ENCODE peak calls at places on chromosome 4, in five cellular contexts. One of them, this sample, is unnamed.

GRCh38 chr4:84870398-84871163 is 95.9 kb downstream of the WDFY3 start:
- DNase-seq in naive thymus-derived CD4-positive, alpha-beta T cell: no peak
- DNase-seq in fibroblast of pulmonary artery: peak; percentile 82
- DNase-seq in nephron progenitor cell: no peak
- DNase-seq in AG08395: peak; percentile 53
- DNase-seq in this sample: peak; percentile 9

GRCh38 chr4:1462768-1463075 is 56.5 kb upstream of the NKX1-1 start:
- DNase-seq in naive thymus-derived CD4-positive, alpha-beta T cell: no peak
- DNase-seq in AG08395: no peak
- DNase-seq in nephron progenitor cell: no peak
- DNase-seq in fibroblast of pulmonary artery: no peak
- DNase-seq in this sample: no peak

GRCh38 chr4:83297548-83298260 is 13.1 kb upstream of the COQ2 start:
- DNase-seq in fibroblast of pulmonary artery: no peak
- DNase-seq in naive thymus-derived CD4-positive, alpha-beta T cell: no peak
- DNase-seq in AG08395: no peak
- DNase-seq in nephron progenitor cell: no peak
- DNase-seq in this sample: no peak

GRCh38 chr4:26238782-26239647 is 81.8 kb upstream of the RBPJ start:
- DNase-seq in fibroblast of pulmonary artery: peak; percentile 41
- DNase-seq in naive thymus-derived CD4-positive, alpha-beta T cell: no peak
- DNase-seq in AG08395: peak; percentile 48
- DNase-seq in nephron progenitor cell: no peak
- DNase-seq in this sample: no peak

GRCh38 chr4:48405924-48406323 is 64.6 kb downstream of the SLAIN2 start:
- DNase-seq in nephron progenitor cell: no peak
- DNase-seq in fibroblast of pulmonary artery: no peak
- DNase-seq in naive thymus-derived CD4-positive, alpha-beta T cell: no peak
- DNase-seq in AG08395: no peak
- DNase-seq in this sample: no peak

GRCh38 chr4:111630705-111631104 is 514.5 kb upstream of the FAM241A start:
- DNase-seq in AG08395: peak; percentile 41
- DNase-seq in naive thymus-derived CD4-positive, alpha-beta T cell: no peak
- DNase-seq in nephron progenitor cell: no peak
- DNase-seq in fibroblast of pulmonary artery: peak; percentile 51
- DNase-seq in this sample: no peak

GRCh38 chr4:187286536-187286935 is 562.9 kb upstream of the FAT1 start:
- DNase-seq in AG08395: no peak
- DNase-seq in nephron progenitor cell: no peak
- DNase-seq in fibroblast of pulmonary artery: no peak
- DNase-seq in naive thymus-derived CD4-positive, alpha-beta T cell: no peak
- DNase-seq in this sample: no peak

GRCh38 chr4:58723954-58724353 is 1613.8 kb upstream of the IGFBP7 start:
- DNase-seq in fibroblast of pulmonary artery: no peak
- DNase-seq in AG08395: no peak
- DNase-seq in nephron progenitor cell: no peak
- DNase-seq in naive thymus-derived CD4-positive, alpha-beta T cell: no peak
- DNase-seq in this sample: no peak

GRCh38 chr4:68732653-68733466 is 62.4 kb upstream of the UGT2B15 start:
- DNase-seq in fibroblast of pulmonary artery: no peak
- DNase-seq in AG08395: no peak
- DNase-seq in naive thymus-derived CD4-positive, alpha-beta T cell: no peak
- DNase-seq in nephron progenitor cell: no peak
- DNase-seq in this sample: no peak

GRCh38 chr4:57320217-57320616 is 210.0 kb upstream of the IGFBP7 start:
- DNase-seq in fibroblast of pulmonary artery: no peak
- DNase-seq in nephron progenitor cell: no peak
- DNase-seq in naive thymus-derived CD4-positive, alpha-beta T cell: no peak
- DNase-seq in AG08395: no peak
- DNase-seq in this sample: no peak

GRCh38 chr4:108058685-108059440 is 69.2 kb downstream of the HADH start:
- DNase-seq in naive thymus-derived CD4-positive, alpha-beta T cell: no peak
- DNase-seq in AG08395: peak; percentile 86
- DNase-seq in nephron progenitor cell: no peak
- DNase-seq in fibroblast of pulmonary artery: peak; percentile 11
- DNase-seq in this sample: no peak

GRCh38 chr4:23477905-23478304 is 411.9 kb downstream of the PPARGC1A start:
- DNase-seq in naive thymus-derived CD4-positive, alpha-beta T cell: no peak
- DNase-seq in nephron progenitor cell: no peak
- DNase-seq in AG08395: no peak
- DNase-seq in fibroblast of pulmonary artery: no peak
- DNase-seq in this sample: no peak

This sample was measured in endothelial cell.